ENCODE peak calls at places on chromosomes 7 and 10, in five cellular contexts. D is left ventricle myocardium inferior, B is uterus, K is upper lobe of right lung, E is right lobe of liver. P is an unnamed sample.
A peak's percentile ranks its signal among the peaks of the same experiment; 100 is the strongest.

GRCh38 chr7:128322040-128322643 is 21.6 kb downstream of the RBM28 start:
- DNase-seq in D (no peak), E (no peak), B (no peak), K (no peak), P (no peak)

GRCh38 chr10:132142396-132143161 is 44.2 kb upstream of the DPYSL4 start:
- DNase-seq in K (peak; percentile 76), E (peak; percentile 42), B (peak; percentile 48), D (peak; percentile 38), P (no peak)

GRCh38 chr7:36388423-36388822 is 1.2 kb upstream of the ANLN start:
- DNase-seq in E (no peak), K (no peak), D (no peak), B (no peak), P (no peak)

GRCh38 chr10:132183046-132183445 is 3.7 kb upstream of the DPYSL4 start:
- DNase-seq in E (peak; percentile 87), D (no peak), K (no peak), B (no peak), P (no peak)

GRCh38 chr10:96025566-96025965 is 17.8 kb upstream of the CCNJ start:
- DNase-seq in D (no peak), K (no peak), B (no peak), E (no peak), P (no peak)

GRCh38 chr7:19982841-19983835 is 209.7 kb upstream of the TMEM196 start:
- DNase-seq in D (no peak), B (peak; percentile 39), K (no peak), E (no peak), P (no peak)

GRCh38 chr10:77869626-77870420 is 56.7 kb downstream of the DLG5 start:
- DNase-seq in E (no peak), D (no peak), B (no peak), K (no peak), P (no peak)

GRCh38 chr7:34756691-34757090 is 98.7 kb downstream of the NPSR1 start:
- DNase-seq in D (no peak), E (no peak), B (no peak), K (no peak), P (no peak)

GRCh38 chr10:72297281-72297967 is 23.7 kb downstream of the DDIT4 start:
- DNase-seq in D (peak; percentile 84), E (peak; percentile 84), K (peak; percentile 89), B (peak; percentile 85), P (peak; percentile 78)

GRCh38 chr7:142036384-142036783 is 40.7 kb downstream of the MGAM start:
- DNase-seq in K (no peak), D (no peak), B (no peak), E (no peak), P (no peak)

GRCh38 chr7:55081067-55081853 is 62.4 kb downstream of the EGFR start:
- DNase-seq in E (no peak), B (no peak), D (no peak), K (no peak), P (no peak)

GRCh38 chr10:125785831-125786230 is 10.2 kb upstream of the MMP21 start:
- DNase-seq in E (no peak), D (no peak), K (no peak), B (no peak), P (no peak)

GRCh38 chr7:5330288-5330687 is 47.5 kb downstream of the SLC29A4 start:
- DNase-seq in B (no peak), D (no peak), K (no peak), E (no peak), P (no peak)

GRCh38 chr7:127392182-127392565 is 334 bp downstream of the ZNF800 start:
- DNase-seq in B (peak; percentile 42), K (peak; percentile 88), D (peak; percentile 59), E (peak; percentile 60), P (peak; percentile 9)

GRCh38 chr7:98241674-98242241 is 10.3 kb downstream of the TECPR1 start:
- DNase-seq in B (no peak), D (no peak), E (no peak), K (no peak), P (no peak)
- TF ChIP-seq CTCF in B (no peak), D (no peak), E (no peak), K (no peak), P (no peak)

DNA sequence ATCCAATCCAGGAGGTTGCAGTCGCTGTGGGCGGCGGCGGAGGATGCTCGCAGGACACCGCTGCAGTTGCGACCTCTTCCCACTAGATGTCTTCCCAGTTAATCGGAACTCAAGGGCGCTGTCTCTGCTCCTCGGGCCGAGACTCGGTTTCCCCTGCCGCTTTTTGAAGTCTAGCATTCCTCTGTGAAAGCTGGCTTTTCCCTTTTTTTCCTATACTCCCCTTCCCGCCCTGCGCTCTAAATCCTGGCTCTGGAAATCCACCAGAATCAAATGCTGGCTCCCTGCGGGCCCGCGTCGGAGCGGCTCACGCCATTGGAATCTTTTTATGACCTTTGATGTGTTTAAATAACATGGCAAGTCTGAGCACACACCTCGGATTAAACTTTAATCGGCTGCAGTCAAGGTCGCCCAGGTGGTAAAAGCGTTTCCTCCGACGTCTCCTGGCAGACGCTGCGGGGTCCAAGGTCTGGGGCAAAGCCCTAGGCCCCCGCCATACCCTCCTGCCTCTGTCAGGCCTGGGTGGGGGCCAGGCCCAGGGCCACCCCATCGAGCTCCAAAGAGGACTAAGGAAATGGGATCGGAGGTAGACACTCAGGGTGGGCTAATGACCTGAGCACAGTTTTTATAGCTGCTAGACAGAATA is 10.7 kb upstream of the HOXA13 start:
- DNase-seq in K (no peak), D (no peak), E (peak; percentile 48), B (peak; percentile 57), P (no peak)
- H3K4me3 ChIP-seq in K (no peak overlapping the region), D (peak overlapping the region; percentile 51), E (peak overlapping the region; percentile 34), B (peak overlapping the region; percentile 26), P (peak overlapping the region; percentile 43)

GRCh38 chr10:36603688-36604087 is 521.7 kb upstream of the ANKRD30A start:
- DNase-seq in K (no peak), B (no peak), E (no peak), D (no peak), P (no peak)

GRCh38 chr10:36602374-36602773 is 523.0 kb upstream of the ANKRD30A start:
- DNase-seq in D (no peak), K (no peak), E (no peak), B (no peak), P (no peak)

GRCh38 chr10:36592964-36593363 is 532.4 kb upstream of the ANKRD30A start:
- DNase-seq in B (no peak), E (no peak), D (no peak), K (no peak), P (no peak)

DNA sequence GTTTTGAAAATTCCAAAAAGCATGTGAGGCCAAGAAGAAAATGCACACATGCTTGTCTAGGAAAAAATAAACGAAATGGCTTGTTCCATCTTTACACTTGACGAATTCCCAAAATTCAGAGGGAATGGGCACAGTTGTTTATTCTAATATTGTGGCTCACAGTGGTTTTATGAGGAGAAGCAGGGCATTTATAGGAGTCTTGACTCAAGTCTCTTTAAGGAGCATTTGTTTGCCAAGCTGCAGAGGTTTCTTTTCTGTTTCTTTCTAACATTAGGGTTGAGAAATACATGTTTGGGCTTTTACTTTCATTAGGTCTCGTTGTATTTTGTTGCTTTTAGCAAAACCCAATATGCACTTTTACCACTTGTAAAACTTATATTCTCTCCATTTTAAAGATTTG is 527.5 kb upstream of the ANKRD30A start:
- DNase-seq in K (no peak), D (no peak), B (no peak), E (no peak), P (no peak)
- H3K4me1 ChIP-seq in K (no peaks in the 10 kb centered on the region), D (no peaks in the 10 kb centered on the region), B (no peaks in the 10 kb centered on the region), E (no peaks in the 10 kb centered on the region), P (no peaks in the 10 kb centered on the region)

DNA sequence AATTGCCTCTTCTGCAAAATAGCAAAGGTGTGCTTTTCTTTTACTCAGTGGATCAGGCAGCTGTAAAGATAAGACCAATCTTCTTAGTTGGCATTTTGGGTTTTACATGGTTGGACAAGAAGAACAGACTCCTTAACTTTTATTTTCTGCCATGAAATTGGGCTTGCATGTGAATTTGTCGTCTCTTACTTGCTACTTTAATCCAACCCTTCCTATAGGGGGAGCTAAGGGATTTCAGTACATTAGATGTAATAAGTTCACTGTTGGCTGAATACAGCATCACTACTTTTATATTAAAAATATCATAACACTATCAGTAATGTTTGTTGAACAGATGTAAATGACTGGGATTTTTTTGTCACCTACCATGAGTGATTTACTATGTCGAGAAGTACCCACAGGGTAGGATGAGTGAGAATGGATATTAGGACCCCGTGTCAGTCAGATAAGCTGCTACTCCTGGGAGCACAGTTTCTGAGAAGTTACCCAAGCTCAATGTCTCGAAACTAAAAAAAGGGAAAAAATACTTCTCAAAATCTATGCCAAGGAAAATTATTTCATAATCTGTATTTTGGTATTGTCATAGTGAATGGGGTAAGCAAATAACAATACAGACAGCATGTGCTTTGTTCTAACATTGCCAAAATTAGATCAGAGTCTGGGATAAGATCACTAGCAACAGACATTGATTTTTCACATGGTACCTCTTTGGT is 127.4 kb upstream of the AGR3 start:
- DNase-seq in D (no peak), E (no peak), B (no peak), K (no peak), P (no peak)
- TF ChIP-seq CTCF in D (peak; percentile 55), E (peak; percentile 56), B (no peak), K (peak; percentile 52), P (no peak)

GRCh38 chr10:91602449-91602848 is 30.4 kb downstream of the PPP1R3C start:
- DNase-seq in B (no peak), E (no peak), K (no peak), D (no peak), P (no peak)

GRCh38 chr10:91604936-91605534 is 27.8 kb downstream of the PPP1R3C start:
- DNase-seq in B (no peak), K (no peak), D (no peak), E (no peak), P (no peak)

GRCh38 chr10:91603173-91603572 is 29.7 kb downstream of the PPP1R3C start:
- DNase-seq in D (no peak), K (no peak), E (no peak), B (no peak), P (no peak)

GRCh38 chr10:91604462-91604935 is 28.4 kb downstream of the PPP1R3C start:
- DNase-seq in K (no peak), E (no peak), B (no peak), D (no peak), P (no peak)

GRCh38 chr10:91603931-91604331 is 28.9 kb downstream of the PPP1R3C start:
- DNase-seq in B (no peak), K (no peak), D (no peak), E (peak; percentile 26), P (no peak)
- H3K4me3 ChIP-seq in B (no peak overlapping the region), K (no peak overlapping the region), D (no peak overlapping the region), E (no peak overlapping the region), P (no peak overlapping the region)

DNA sequence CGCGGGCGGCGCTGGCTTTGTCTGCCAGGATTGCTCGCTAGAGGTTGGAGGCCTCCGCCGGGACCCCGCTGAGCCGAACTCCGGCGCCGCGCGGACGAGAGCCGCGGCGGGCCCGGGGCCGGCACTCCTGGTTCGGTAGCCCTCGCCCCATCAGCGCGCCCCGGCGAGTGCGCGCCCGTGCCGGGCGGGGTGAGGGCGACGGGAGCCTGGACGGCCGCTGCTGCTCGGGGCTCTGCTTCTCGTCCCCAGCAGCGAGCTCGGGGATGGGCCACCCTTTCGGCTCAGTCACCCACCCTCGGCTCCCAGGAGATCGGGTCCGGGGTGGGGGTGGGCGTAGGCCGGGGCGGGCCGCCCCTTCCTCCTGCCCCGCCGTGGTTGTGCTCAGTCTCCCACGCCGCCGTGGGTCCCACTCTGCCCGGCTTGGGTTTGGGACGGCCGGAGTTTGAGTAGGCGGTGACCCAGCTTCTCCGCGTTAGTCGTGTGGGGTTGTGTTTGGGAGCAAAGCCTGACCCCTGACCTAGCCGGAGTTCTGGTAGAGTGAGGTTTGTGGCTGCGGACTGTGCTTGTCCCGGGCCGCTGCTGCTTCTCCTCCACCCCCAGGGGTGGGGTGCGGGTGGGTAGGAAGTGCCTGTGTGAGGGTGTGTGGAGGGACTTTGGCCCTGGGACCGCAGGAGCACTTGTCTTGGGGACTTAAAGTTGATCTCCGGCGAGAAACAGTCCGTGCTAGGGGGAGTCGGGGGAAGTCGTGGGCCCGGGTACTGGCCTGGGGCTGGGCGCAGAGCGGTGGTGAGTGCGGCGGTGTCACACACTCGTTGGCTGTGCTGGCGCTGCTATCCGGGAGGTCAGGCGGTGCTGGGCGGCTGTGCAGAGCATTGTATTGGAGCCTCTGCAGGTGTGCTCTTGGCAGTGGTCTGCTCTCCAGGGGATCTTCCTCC is 683 bp downstream of the TSPAN14 start:
- DNase-seq in K (peak; percentile 85), B (peak; percentile 36), E (peak; percentile 67), D (peak; percentile 65), P (no peak)
- H3K4me1 ChIP-seq in K (peaks cover 50% of the 10 kb centered on the region), B (peaks cover 16% of the 10 kb centered on the region), E (no peaks in the 10 kb centered on the region), D (peaks cover 73% of the 10 kb centered on the region), P (peaks cover 13% of the 10 kb centered on the region)